ENCODE peak calls at places on chromosome 17, in ten cellular contexts. B is transverse colon, F is breast epithelium, Q is heart left ventricle, S is IMR-90, R is H1, D is lower leg skin, Z is Peyer's patch, T is spleen, W is uterus. P is an unnamed sample.

GRCh38 chr17:78494189-78494960 is 82.8 kb downstream of the DNAH17 start:
- DNase-seq in F (no peak), B (no peak), D (no peak), S (no peak), W (no peak), R (no peak), T (peak; percentile 50), Z (no peak), Q (no peak), P (no peak)

GRCh38 chr17:41026668-41027471 is at the start of gene KRTAP1-5:
- DNase-seq in Q (peak; percentile 51), T (no peak), F (no peak), W (no peak), B (no peak), R (no peak), D (no peak), Z (no peak), S (peak; percentile 91), P (no peak)

GRCh38 chr17:41315814-41316430 is 412 bp upstream of the KRTAP17-1 start:
- DNase-seq in F (no peak), B (no peak), S (no peak), R (no peak), D (no peak), T (no peak), W (no peak), Q (no peak), Z (no peak), P (no peak)

GRCh38 chr17:32870969-32871368 is 6.0 kb downstream of the MYO1D start:
- DNase-seq in T (no peak), B (no peak), W (no peak), S (no peak), Z (no peak), F (no peak), R (no peak), Q (no peak), D (peak; percentile 65), P (no peak)

GRCh38 chr17:43768382-43768781 is 9.8 kb upstream of the SOST start:
- DNase-seq in T (peak; percentile 75), B (peak; percentile 59), F (peak; percentile 45), S (no peak), Z (peak; percentile 27), R (no peak), D (peak; percentile 60), W (no peak), Q (no peak), P (no peak)

GRCh38 chr17:40547079-40547784 is 18.0 kb downstream of the CCR7 start:
- DNase-seq in D (peak; percentile 40), S (no peak), F (peak; percentile 88), T (peak; percentile 89), B (peak; percentile 13), Z (peak; percentile 84), Q (no peak), R (no peak), W (peak; percentile 14), P (no peak)

GRCh38 chr17:77842148-77842905 is 116.2 kb upstream of the TNRC6C start:
- DNase-seq in Z (no peak), T (peak; percentile 41), W (no peak), S (peak; percentile 38), R (no peak), B (peak; percentile 29), F (no peak), D (no peak), Q (no peak), P (peak; percentile 60)

GRCh38 chr17:45413498-45413923 is 19.2 kb downstream of the ARHGAP27 start:
- DNase-seq in Z (peak; percentile 69), F (no peak), T (peak; percentile 88), B (peak; percentile 92), R (no peak), D (no peak), W (no peak), S (no peak), Q (peak; percentile 77), P (no peak)

GRCh38 chr17:31674717-31675349 is 184.2 kb downstream of the COPRS start:
- DNase-seq in T (no peak), W (no peak), S (peak; percentile 80), B (no peak), Z (no peak), D (no peak), F (no peak), R (no peak), Q (no peak), P (peak; percentile 45)

GRCh38 chr17:61235821-61236197 is 163.8 kb upstream of the TBX2 start:
- DNase-seq in Q (no peak), Z (no peak), W (no peak), S (peak; percentile 84), B (no peak), R (no peak), D (no peak), F (peak; percentile 26), T (no peak), P (no peak)

GRCh38 chr17:13222931-13223330 is 205.1 kb upstream of the ELAC2 start:
- DNase-seq in B (no peak), T (no peak), S (no peak), F (no peak), W (no peak), Q (no peak), D (no peak), R (no peak), Z (no peak), P (no peak)

GRCh38 chr17:2695961-2696760 is 15.4 kb downstream of the CLUH start:
- DNase-seq in Z (no peak), W (no peak), R (no peak), S (no peak), F (no peak), B (peak; percentile 3), Q (peak; percentile 62), D (no peak), T (peak; percentile 74), P (no peak)

DNA sequence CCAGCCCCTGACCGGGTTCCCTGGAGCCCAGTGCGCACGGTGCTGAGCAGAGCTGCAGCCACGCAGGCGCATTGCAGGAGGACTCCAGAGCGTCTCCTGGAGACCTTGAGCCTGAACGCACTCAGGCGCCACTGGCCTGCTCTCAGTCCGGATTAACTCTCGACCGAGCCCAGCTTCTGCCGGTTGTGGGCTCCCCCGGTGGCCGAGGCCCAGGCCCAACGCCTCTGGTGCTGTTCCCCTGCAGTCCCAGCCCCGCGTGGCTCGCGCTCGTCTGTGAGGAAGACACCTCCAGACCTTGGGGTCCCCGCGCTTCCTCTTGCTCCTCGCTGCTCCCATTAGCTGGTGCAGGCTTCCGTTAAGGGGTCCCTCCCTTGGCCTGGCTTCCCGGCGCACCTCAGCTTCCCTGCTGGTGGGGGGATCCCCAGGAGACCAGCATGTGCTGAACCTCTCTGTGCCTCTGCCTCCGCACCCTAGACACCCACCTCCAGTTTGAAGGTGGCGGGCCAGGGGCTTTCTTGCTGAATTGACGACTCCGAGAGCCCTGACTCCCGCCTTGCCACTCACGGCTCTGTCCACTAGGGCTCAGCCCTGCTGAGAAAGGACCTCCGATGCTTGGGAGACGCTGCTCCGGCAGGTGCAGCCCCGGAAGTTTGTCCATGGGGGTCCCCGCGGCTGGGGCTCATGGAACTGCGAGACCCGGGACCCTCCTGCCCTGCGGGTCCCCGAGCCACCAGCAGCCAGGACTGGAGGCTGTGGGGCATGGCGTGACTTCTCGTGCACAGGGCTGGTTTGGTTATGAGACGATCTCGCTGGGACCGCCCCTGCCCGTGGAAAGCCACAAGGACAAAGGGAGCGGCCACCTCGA is 7.8 kb downstream of the CHMP6 start:
- DNase-seq in F (no peak), S (no peak), Z (no peak), Q (no peak), B (no peak), D (no peak), T (peak; percentile 77), R (no peak), W (no peak), P (no peak)
- TF ChIP-seq POLR2A in F (no peak), S (no peak), Z (no peak), Q (no peak), B (no peak), D (no peak), T (no peak), R (no peak), W (no peak), P (no peak)

GRCh38 chr17:4968916-4969550 is 1.4 kb upstream of the SPAG7 start:
- DNase-seq in T (no peak), Z (no peak), B (no peak), W (peak; percentile 50), S (peak; percentile 95), D (no peak), Q (no peak), F (no peak), R (no peak), P (no peak)

GRCh38 chr17:4966844-4967538 is 626 bp downstream of the SPAG7 start:
- DNase-seq in F (peak; percentile 100), T (peak; percentile 98), Q (peak; percentile 98), R (peak; percentile 99), S (peak; percentile 100), W (peak; percentile 96), D (peak; percentile 99), Z (peak; percentile 98), B (peak; percentile 98), P (peak; percentile 98)

GRCh38 chr17:4968166-4968915 is 724 bp upstream of the SPAG7 start:
- DNase-seq in T (peak; percentile 86), F (no peak), D (no peak), B (no peak), Q (peak; percentile 72), Z (peak; percentile 46), W (no peak), R (no peak), S (no peak), P (no peak)

GRCh38 chr17:4969551-4970231 is 2.1 kb upstream of the SPAG7 start:
- DNase-seq in Z (no peak), D (no peak), S (peak; percentile 55), W (no peak), B (no peak), R (no peak), T (no peak), F (no peak), Q (no peak), P (no peak)

GRCh38 chr17:4967539-4968165 is at the start of gene SPAG7:
- DNase-seq in T (peak; percentile 99), Z (peak; percentile 93), Q (peak; percentile 96), F (peak; percentile 96), S (peak; percentile 98), D (peak; percentile 94), B (peak; percentile 96), R (peak; percentile 90), W (peak; percentile 97), P (peak; percentile 82)
- TF ChIP-seq POLR2A in T (no peak), Z (peak; percentile 82), Q (no peak), F (peak; percentile 73), S (peak; percentile 57), D (no peak), B (peak; percentile 79), R (peak; percentile 94), W (peak; percentile 53), P (peak; percentile 40)

GRCh38 chr17:82059272-82060000 is 6.2 kb downstream of the DUS1L start:
- DNase-seq in Q (peak; percentile 62), W (no peak), B (no peak), F (no peak), D (no peak), R (no peak), Z (no peak), S (no peak), T (peak; percentile 72), P (no peak)
- TF ChIP-seq POLR2A in Q (no peak), W (no peak), B (no peak), F (no peak), D (no peak), R (peak; percentile 55), Z (no peak), S (no peak), T (no peak), P (no peak)

DNA sequence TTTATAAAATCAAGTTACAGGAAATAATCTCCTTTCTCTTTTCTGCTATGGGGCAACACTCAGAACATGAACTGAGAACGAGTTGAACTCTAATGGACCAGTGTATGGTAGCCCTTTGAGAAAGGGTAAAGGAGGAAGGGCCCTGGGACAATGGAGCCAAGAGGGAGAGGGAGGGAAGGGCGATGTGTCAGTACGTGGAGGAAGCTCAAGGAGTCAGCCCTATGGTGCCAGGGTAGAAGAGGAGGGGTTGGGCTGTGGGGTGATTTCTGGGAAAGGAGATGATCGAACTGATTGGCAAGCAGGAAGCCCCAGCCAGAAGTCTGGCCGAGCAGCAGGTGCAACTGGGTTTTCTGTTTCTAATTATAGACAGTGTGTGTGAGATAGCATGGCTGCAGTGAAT is 4.3 kb upstream of the WIPI1 start:
- DNase-seq in T (no peak), D (no peak), B (peak; percentile 38), F (no peak), W (no peak), R (no peak), Q (no peak), S (no peak), Z (no peak), P (no peak)
- TF ChIP-seq POLR2A in T (no peak), D (no peak), B (no peak), F (no peak), W (no peak), R (no peak), Q (no peak), S (no peak), Z (no peak), P (no peak)

P was measured in H54.